ENCODE peak calls at places on chromosomes 3 and 15, in ten cellular contexts. O, X, A, B, J, E, G, W, U and Z are unnamed samples.

GRCh38 chr15:56248276-56248675 is 4.6 kb upstream of the RFX7 start:
- DNase-seq in O (no peak), X (no peak), A (no peak), B (no peak), J (no peak), E (no peak), G (no peak), W (no peak), U (no peak), Z (no peak)

GRCh38 chr3:132537297-132537696 is 59.8 kb upstream of the ACKR4 start:
- DNase-seq in O (no peak), X (no peak), A (no peak), B (no peak), J (no peak), E (no peak), G (no peak), W (no peak), U (no peak), Z (no peak)

GRCh38 chr3:196988241-196989029 is 19.8 kb upstream of the PIGZ start:
- DNase-seq in O (no peak), X (no peak), A (peak), B (no peak), J (no peak), E (peak), G (peak), W (no peak), U (no peak), Z (no peak)

GRCh38 chr3:8596706-8597514 is 47.7 kb downstream of the SSUH2 start:
- DNase-seq in O (no peak), X (no peak), A (no peak), B (no peak), J (no peak), E (no peak), G (no peak), W (no peak), U (peak), Z (no peak)

GRCh38 chr15:71011503-71012155 is 103.6 kb upstream of the THSD4 start:
- DNase-seq in O (no peak), X (peak), A (no peak), B (no peak), J (no peak), E (peak), G (no peak), W (no peak), U (no peak), Z (no peak)

GRCh38 chr3:180325533-180325932 is 276.4 kb upstream of the TTC14 start:
- DNase-seq in O (no peak), X (no peak), A (no peak), B (no peak), J (no peak), E (no peak), G (no peak), W (no peak), U (no peak), Z (no peak)

GRCh38 chr3:69484507-69485393 is 98.9 kb upstream of the FRMD4B start:
- DNase-seq in O (no peak), X (no peak), A (no peak), B (no peak), J (no peak), E (no peak), G (no peak), W (no peak), U (no peak), Z (no peak)

GRCh38 chr3:72347819-72348319 is 500.4 kb downstream of the SHQ1 start:
- DNase-seq in O (peak), X (no peak), A (peak), B (peak), J (peak), E (no peak), G (peak), W (no peak), U (peak), Z (peak)

GRCh38 chr15:87949934-87950298 is 306.6 kb downstream of the NTRK3 start:
- DNase-seq in O (no peak), X (no peak), A (no peak), B (no peak), J (no peak), E (no peak), G (no peak), W (no peak), U (no peak), Z (no peak)

GRCh38 chr3:45545476-45545875 is 49.1 kb upstream of the LIMD1 start:
- DNase-seq in O (no peak), X (no peak), A (no peak), B (peak), J (no peak), E (no peak), G (no peak), W (peak), U (peak), Z (no peak)

GRCh38 chr15:42118650-42119531 is 24.5 kb upstream of the PLA2G4D start:
- DNase-seq in O (no peak), X (peak), A (no peak), B (no peak), J (no peak), E (peak), G (no peak), W (no peak), U (no peak), Z (no peak)

GRCh38 chr3:139608924-139609323 is 68.8 kb downstream of the NMNAT3 start:
- DNase-seq in O (no peak), X (no peak), A (no peak), B (no peak), J (no peak), E (no peak), G (no peak), W (no peak), U (no peak), Z (no peak)

GRCh38 chr15:101250331-101250730 is 1.5 kb downstream of the CHSY1 start:
- DNase-seq in O (no peak), X (no peak), A (no peak), B (no peak), J (no peak), E (no peak), G (no peak), W (no peak), U (no peak), Z (no peak)

GRCh38 chr3:8996681-8997121 is 33.4 kb upstream of the RAD18 start:
- DNase-seq in O (no peak), X (no peak), A (peak), B (peak), J (no peak), E (no peak), G (peak), W (peak), U (no peak), Z (no peak)

GRCh38 chr3:144221771-144222170 is 250.1 kb downstream of the DIPK2A start:
- DNase-seq in O (no peak), X (peak), A (peak), B (no peak), J (no peak), E (peak), G (peak), W (no peak), U (no peak), Z (no peak)